ENCODE peak calls at places on chromosomes 3 and 15, in four cellular contexts. One of them, this sample, is unnamed.
A peak's percentile ranks its signal among the peaks of the same experiment; 100 is the strongest.

GRCh38 chr15:77819271-77819806 is 186.6 kb upstream of the LINGO1 start:
- DNase-seq in effector CD4-positive, alpha-beta T cell: no peak
- DNase-seq in upper lobe of right lung: no peak
- DNase-seq in GM12865: no peak
- DNase-seq in this sample: no peak

GRCh38 chr3:193878051-193878838 is 257.7 kb upstream of the HES1 start:
- DNase-seq in effector CD4-positive, alpha-beta T cell: no peak
- DNase-seq in upper lobe of right lung: no peak
- DNase-seq in GM12865: no peak
- DNase-seq in this sample: no peak

GRCh38 chr3:61802772-61803171 is 241.4 kb downstream of the PTPRG start:
- DNase-seq in effector CD4-positive, alpha-beta T cell: no peak
- DNase-seq in upper lobe of right lung: no peak
- DNase-seq in GM12865: no peak
- DNase-seq in this sample: no peak

GRCh38 chr3:10804183-10804648 is 11.8 kb upstream of the SLC6A11 start:
- DNase-seq in effector CD4-positive, alpha-beta T cell: no peak
- DNase-seq in upper lobe of right lung: no peak
- DNase-seq in GM12865: no peak
- DNase-seq in this sample: peak; percentile 8

GRCh38 chr3:170867143-170867542 is 2.9 kb downstream of the RPL22L1 start:
- DNase-seq in effector CD4-positive, alpha-beta T cell: no peak
- DNase-seq in upper lobe of right lung: no peak
- DNase-seq in GM12865: peak; percentile 55
- DNase-seq in this sample: peak; percentile 89

GRCh38 chr3:152299243-152299976 is 30.7 kb downstream of the MBNL1 start:
- DNase-seq in effector CD4-positive, alpha-beta T cell: peak; percentile 47
- DNase-seq in upper lobe of right lung: no peak
- DNase-seq in GM12865: no peak
- DNase-seq in this sample: no peak

GRCh38 chr3:8768364-8769087 is 887 bp downstream of the OXTR start:
- DNase-seq in effector CD4-positive, alpha-beta T cell: no peak
- DNase-seq in upper lobe of right lung: no peak
- DNase-seq in GM12865: peak; percentile 80
- DNase-seq in this sample: no peak

GRCh38 chr15:43943511-43943910 is 116.7 kb downstream of the WDR76 start:
- DNase-seq in effector CD4-positive, alpha-beta T cell: no peak
- DNase-seq in upper lobe of right lung: no peak
- DNase-seq in GM12865: no peak
- DNase-seq in this sample: no peak

GRCh38 chr15:51917493-51917892 is 54.1 kb downstream of the LEO1 start:
- DNase-seq in effector CD4-positive, alpha-beta T cell: no peak
- DNase-seq in upper lobe of right lung: peak; percentile 65
- DNase-seq in GM12865: peak; percentile 17
- DNase-seq in this sample: peak; percentile 82

GRCh38 chr15:92571824-92572223 is 83.8 kb downstream of the FAM174B start:
- DNase-seq in effector CD4-positive, alpha-beta T cell: no peak
- DNase-seq in upper lobe of right lung: no peak
- DNase-seq in GM12865: no peak
- DNase-seq in this sample: no peak

GRCh38 chr15:32774022-32774421 is 56.2 kb downstream of the GREM1 start:
- DNase-seq in effector CD4-positive, alpha-beta T cell: no peak
- DNase-seq in upper lobe of right lung: no peak
- DNase-seq in GM12865: no peak
- DNase-seq in this sample: peak; percentile 38